ENCODE peak calls at places on chromosomes 12 and 14, in six cellular contexts. M is PC-3, B is upper lobe of right lung, D is left ventricle myocardium inferior, T is right lobe of liver, W is H9. R is an unnamed sample. For H3K27me3 and H3K4me1, the result is how much of the 10 kb centered on the place peaks cover.

GRCh38 chr14:52068741-52069616 is at the start of gene NID2:
- DNase-seq in M (peak), B (peak), D (peak), T (peak), W (peak), R (peak)

GRCh38 chr14:81435578-81436295 is 35.6 kb upstream of the STON2 start:
- DNase-seq in M (peak), B (peak), D (peak), T (peak), W (peak), R (peak)

GRCh38 chr14:78010688-78011087 is 159.5 kb upstream of the NRXN3 start:
- DNase-seq in M (peak), B (no peak), D (no peak), T (no peak), W (no peak), R (peak)

GRCh38 chr14:100864206-100864605 is 38.3 kb downstream of the MEG3 start:
- DNase-seq in M (no peak), B (peak), D (peak), T (no peak), W (no peak), R (no peak)

GRCh38 chr12:83823386-83824045 is 1089.1 kb downstream of the SLC6A15 start:
- DNase-seq in M (peak), B (no peak), D (no peak), T (peak), W (peak), R (no peak)

GRCh38 chr14:23183479-23183878 is at the start of gene SLC7A8:
- DNase-seq in M (peak), B (peak), D (peak), T (peak), W (peak), R (peak)

GRCh38 chr12:131641315-131641714 is 69.6 kb upstream of the SFSWAP start:
- DNase-seq in M (no peak), B (no peak), D (no peak), T (no peak), W (peak), R (no peak)

GRCh38 chr12:51076235-51076930 is 7.0 kb downstream of the CSRNP2 start:
- DNase-seq in M (no peak), B (no peak), D (no peak), T (no peak), W (no peak), R (no peak)

GRCh38 chr12:89051065-89051677 is 301.1 kb downstream of the DUSP6 start:
- DNase-seq in M (peak), B (no peak), D (no peak), T (no peak), W (no peak), R (no peak)

GRCh38 chr14:25411933-25412757 is 362.2 kb upstream of the STXBP6 start:
- DNase-seq in M (peak), B (no peak), D (no peak), T (no peak), W (peak), R (no peak)

GRCh38 chr14:101131451-101131916 is 228.0 kb upstream of the RTL1 start:
- DNase-seq in M (no peak), B (no peak), D (no peak), T (no peak), W (peak), R (no peak)

GRCh38 chr14:59161571-59162175 is 26.8 kb upstream of the DAAM1 start:
- DNase-seq in M (peak), B (no peak), D (no peak), T (no peak), W (no peak), R (peak)

GRCh38 chr14:72555609-72556000 is 338.3 kb downstream of the DPF3 start:
- DNase-seq in M (no peak), B (no peak), D (no peak), T (no peak), W (no peak), R (no peak)

GRCh38 chr14:50013198-50013918 is 103.0 kb downstream of the VCPKMT start:
- DNase-seq in M (peak), B (no peak), D (no peak), T (no peak), W (no peak), R (no peak)

GRCh38 chr14:94884616-94885230 is 114.8 kb upstream of the GSC start:
- DNase-seq in M (no peak), B (no peak), D (no peak), T (no peak), W (no peak), R (no peak)

GRCh38 chr14:105026789-105027563 is 6.1 kb upstream of the CDCA4 start:
- DNase-seq in M (peak), B (no peak), D (no peak), T (no peak), W (no peak), R (no peak)

GRCh38 chr12:24993756-24994155 is 44.9 kb upstream of the BCAT1 start:
- DNase-seq in M (no peak), B (no peak), D (no peak), T (no peak), W (peak), R (no peak)

GRCh38 chr14:68820999-68821683 is 28.3 kb upstream of the ZFP36L1 start:
- DNase-seq in M (no peak), B (no peak), D (no peak), T (peak), W (no peak), R (peak)

GRCh38 chr14:66403183-66403582 is 83.0 kb upstream of the CCDC196 start:
- DNase-seq in M (peak), B (no peak), D (no peak), T (no peak), W (no peak), R (no peak)

GRCh38 chr12:54879132-54879531 is 24.8 kb downstream of the MUCL1 start:
- DNase-seq in M (no peak), B (no peak), D (no peak), T (no peak), W (no peak), R (no peak)

GRCh38 chr14:31084385-31084784 is 58.2 kb upstream of the STRN3 start:
- DNase-seq in M (no peak), B (no peak), D (no peak), T (no peak), W (no peak), R (peak)

GRCh38 chr14:92726135-92726932 is 22.1 kb downstream of the LGMN start:
- DNase-seq in M (peak), B (peak), D (peak), T (peak), W (no peak), R (peak)

GRCh38 chr12:79274571-79275064 is 410.0 kb downstream of the SYT1 start:
- DNase-seq in M (no peak), B (no peak), D (no peak), T (no peak), W (peak), R (no peak)

GRCh38 chr14:24150993-24151392 is 3.7 kb downstream of the RNF31 start:
- DNase-seq in M (no peak), B (no peak), D (no peak), T (no peak), W (no peak), R (no peak)

GRCh38 chr12:130084359-130084758 is 77.9 kb upstream of the FZD10 start:
- DNase-seq in M (no peak), B (no peak), D (no peak), T (no peak), W (no peak), R (no peak)
- H3K27me3 ChIP-seq in M (under half), B (under half), D (half or more), T (under half), W (under half), R (under half)

GRCh38 chr14:76926521-76927251 is 100.5 kb downstream of the LRRC74A start:
- DNase-seq in M (no peak), B (no peak), D (peak), T (no peak), W (no peak), R (peak)
- H3K4me1 ChIP-seq in M (under half), B (under half), D (half or more), T (under half), W (under half), R (under half)

GRCh38 chr14:67577181-67577580 is 22.9 kb downstream of the PIGH start:
- DNase-seq in M (no peak), B (peak), D (no peak), T (no peak), W (no peak), R (no peak)
- H3K27me3 ChIP-seq in M (under half), B (under half), D (under half), T (under half), W (under half), R (under half)

DNA sequence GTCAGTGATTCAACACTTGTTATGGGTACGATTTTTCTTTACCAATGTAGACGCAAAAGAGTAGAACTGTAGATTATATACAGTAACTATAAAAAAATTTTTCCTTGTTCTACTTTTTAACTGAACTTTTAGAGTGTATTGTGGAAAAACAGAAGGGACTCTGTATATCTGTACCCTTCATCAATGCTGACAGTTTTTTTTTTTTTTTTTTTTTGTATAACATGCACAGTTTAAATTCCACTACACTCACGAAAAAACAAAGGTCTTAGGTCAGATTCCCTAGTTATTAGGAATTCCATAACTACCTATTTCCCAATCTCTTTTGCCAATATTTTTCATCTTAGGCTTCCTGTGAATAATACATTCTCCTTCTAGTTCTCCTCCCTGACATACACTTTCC is 6.4 kb downstream of the DDHD1 start:
- DNase-seq in M (no peak), B (no peak), D (no peak), T (no peak), W (no peak), R (no peak)
- H3K4me1 ChIP-seq in M (under half), B (under half), D (under half), T (under half), W (under half), R (under half)

GRCh38 chr12:111074559-111074958 is 154.2 kb upstream of the MYL2 start:
- DNase-seq in M (no peak), B (peak), D (no peak), T (peak), W (no peak), R (no peak)

GRCh38 chr12:111076611-111077451 is 156.5 kb upstream of the MYL2 start:
- DNase-seq in M (no peak), B (no peak), D (no peak), T (peak), W (no peak), R (no peak)

GRCh38 chr12:111072299-111072698 is 151.9 kb upstream of the MYL2 start:
- DNase-seq in M (no peak), B (no peak), D (no peak), T (no peak), W (no peak), R (no peak)

GRCh38 chr12:111076199-111076598 is 155.8 kb upstream of the MYL2 start:
- DNase-seq in M (no peak), B (no peak), D (no peak), T (no peak), W (no peak), R (no peak)

DNA sequence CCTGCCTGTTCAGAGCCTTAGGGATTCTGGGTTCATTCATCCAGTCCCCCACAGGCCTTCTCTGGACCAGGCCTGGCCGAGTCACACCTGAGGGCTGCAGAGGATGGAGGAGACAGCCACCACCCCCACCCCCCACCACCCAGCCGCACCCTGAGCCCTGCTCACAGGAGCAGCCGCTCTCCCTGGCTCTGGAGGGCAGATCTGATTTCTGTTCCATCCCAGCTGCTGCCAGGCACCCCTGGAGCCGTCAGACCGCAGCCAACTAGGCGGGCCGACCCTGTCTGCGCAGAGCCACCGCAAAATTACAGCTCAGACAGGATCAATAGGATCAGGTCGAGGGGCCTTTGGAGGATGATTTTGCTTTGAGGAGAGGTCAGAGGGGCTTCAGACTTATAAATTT is 154.6 kb upstream of the MYL2 start:
- DNase-seq in M (no peak), B (peak), D (no peak), T (no peak), W (no peak), R (no peak)
- H3K27me3 ChIP-seq in M (under half), B (under half), D (half or more), T (under half), W (under half), R (under half)

GRCh38 chr14:76958020-76958965 is 70.2 kb downstream of the IRF2BPL start:
- DNase-seq in M (no peak), B (no peak), D (no peak), T (no peak), W (no peak), R (no peak)
- H3K4me1 ChIP-seq in M (half or more), B (half or more), D (half or more), T (half or more), W (under half), R (under half)

GRCh38 chr12:21392384-21392783 is 19.7 kb downstream of the IAPP start:
- DNase-seq in M (no peak), B (no peak), D (no peak), T (no peak), W (no peak), R (no peak)
- H3K27me3 ChIP-seq in M (under half), B (under half), D (under half), T (under half), W (under half), R (under half)

GRCh38 chr14:75142494-75142893 is 15.6 kb upstream of the NEK9 start:
- DNase-seq in M (no peak), B (no peak), D (no peak), T (no peak), W (no peak), R (no peak)
- H3K4me1 ChIP-seq in M (under half), B (half or more), D (half or more), T (under half), W (under half), R (under half)

DNA sequence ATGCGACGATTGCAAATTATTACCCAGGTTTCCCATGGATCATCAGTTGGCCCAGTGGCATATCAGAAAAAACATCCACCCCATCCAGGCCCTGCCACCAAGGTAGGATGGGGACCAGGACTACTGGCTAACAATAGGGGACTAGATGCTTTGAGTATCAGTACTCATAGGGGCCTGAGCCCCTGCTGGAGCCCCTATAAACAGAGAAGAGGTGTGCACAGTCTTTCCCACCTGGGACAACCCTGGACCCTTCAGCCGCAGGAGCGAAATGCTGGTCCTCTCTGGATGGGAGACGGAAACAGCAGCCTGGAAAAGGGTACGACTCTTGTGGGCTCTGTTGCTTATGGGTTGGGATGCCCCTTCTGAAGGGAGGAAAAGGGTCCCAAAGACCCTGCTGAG is 5.7 kb downstream of the DHH start:
- DNase-seq in M (no peak), B (no peak), D (no peak), T (no peak), W (no peak), R (no peak)
- H3K27me3 ChIP-seq in M (under half), B (half or more), D (half or more), T (under half), W (half or more), R (under half)

GRCh38 chr12:102694913-102695312 is 214.6 kb upstream of the IGF1 start:
- DNase-seq in M (no peak), B (no peak), D (no peak), T (no peak), W (no peak), R (no peak)

GRCh38 chr12:102696045-102696444 is 215.7 kb upstream of the IGF1 start:
- DNase-seq in M (no peak), B (no peak), D (no peak), T (no peak), W (no peak), R (no peak)

GRCh38 chr12:102690267-102690666 is 209.9 kb upstream of the IGF1 start:
- DNase-seq in M (no peak), B (no peak), D (no peak), T (no peak), W (no peak), R (no peak)

GRCh38 chr12:102689701-102690100 is 209.3 kb upstream of the IGF1 start:
- DNase-seq in M (no peak), B (no peak), D (no peak), T (no peak), W (no peak), R (no peak)

GRCh38 chr12:102691773-102692555 is 211.6 kb upstream of the IGF1 start:
- DNase-seq in M (no peak), B (no peak), D (no peak), T (peak), W (no peak), R (no peak)
- H3K4me1 ChIP-seq in M (under half), B (under half), D (under half), T (under half), W (under half), R (under half)